ENCODE peak calls at places on chromosomes 4 and X, in four cellular contexts. One of them, this sample, is unnamed.

GRCh38 chr4:134934036-134934806 is 732.6 kb upstream of the PABPC4L start:
- DNase-seq in Peyer's patch: no peak
- DNase-seq in stomach: no peak
- DNase-seq in tibial nerve: no peak
- DNase-seq in this sample: no peak

GRCh38 chrX:12950851-12951589 is 23.9 kb upstream of the TMSB4X start:
- DNase-seq in tibial nerve: no peak
- DNase-seq in Peyer's patch: peak
- DNase-seq in stomach: peak
- DNase-seq in this sample: peak

GRCh38 chr4:88350786-88351185 is 27.9 kb upstream of the HERC6 start:
- DNase-seq in stomach: no peak
- DNase-seq in tibial nerve: no peak
- DNase-seq in Peyer's patch: no peak
- DNase-seq in this sample: no peak

GRCh38 chrX:101485212-101486064 is at the start of gene ARMCX4:
- DNase-seq in Peyer's patch: peak
- DNase-seq in tibial nerve: peak
- DNase-seq in stomach: peak
- DNase-seq in this sample: peak

GRCh38 chr4:76420901-76421581 is at the start of gene CCDC158:
- DNase-seq in Peyer's patch: no peak
- DNase-seq in tibial nerve: no peak
- DNase-seq in stomach: peak
- DNase-seq in this sample: no peak

GRCh38 chr4:8671712-8672290 is 79.2 kb downstream of the CPZ start:
- DNase-seq in stomach: no peak
- DNase-seq in tibial nerve: no peak
- DNase-seq in Peyer's patch: no peak
- DNase-seq in this sample: no peak

GRCh38 chr4:186622788-186623464 is 67.6 kb upstream of the MTNR1A start:
- DNase-seq in stomach: no peak
- DNase-seq in tibial nerve: no peak
- DNase-seq in Peyer's patch: no peak
- DNase-seq in this sample: no peak

GRCh38 chrX:65681810-65682209 is 14.4 kb downstream of the MSN start:
- DNase-seq in stomach: no peak
- DNase-seq in Peyer's patch: no peak
- DNase-seq in tibial nerve: no peak
- DNase-seq in this sample: no peak

GRCh38 chr4:8917868-8918783 is 46.5 kb upstream of the HMX1 start:
- DNase-seq in tibial nerve: peak
- DNase-seq in Peyer's patch: peak
- DNase-seq in stomach: peak
- DNase-seq in this sample: peak

GRCh38 chrX:109360301-109360700 is 121.6 kb downstream of the GUCY2F start:
- DNase-seq in Peyer's patch: no peak
- DNase-seq in stomach: no peak
- DNase-seq in tibial nerve: no peak
- DNase-seq in this sample: no peak

GRCh38 chr4:77465271-77465670 is 140.3 kb upstream of the CXCL13 start:
- DNase-seq in stomach: peak
- DNase-seq in Peyer's patch: no peak
- DNase-seq in tibial nerve: no peak
- DNase-seq in this sample: no peak

GRCh38 chrX:19462879-19463278 is 52.4 kb downstream of the MAP3K15 start:
- DNase-seq in tibial nerve: no peak
- DNase-seq in stomach: no peak
- DNase-seq in Peyer's patch: no peak
- DNase-seq in this sample: no peak

GRCh38 chr4:130056286-130056685 is 960.3 kb downstream of the C4orf33 start:
- DNase-seq in tibial nerve: no peak
- DNase-seq in Peyer's patch: no peak
- DNase-seq in stomach: no peak
- DNase-seq in this sample: no peak

GRCh38 chr4:149145803-149146202 is 669.8 kb downstream of the IQCM start:
- DNase-seq in Peyer's patch: no peak
- DNase-seq in stomach: no peak
- DNase-seq in tibial nerve: no peak
- DNase-seq in this sample: no peak

GRCh38 chrX:53056292-53056691 is 7.7 kb downstream of the GPR173 start:
- DNase-seq in Peyer's patch: no peak
- DNase-seq in stomach: no peak
- DNase-seq in tibial nerve: no peak
- DNase-seq in this sample: no peak

GRCh38 chr4:109703664-109704351 is 563 bp upstream of the CASP6 start:
- DNase-seq in Peyer's patch: no peak
- DNase-seq in stomach: no peak
- DNase-seq in tibial nerve: no peak
- DNase-seq in this sample: no peak

GRCh38 chrX:54288277-54288676 is 69.6 kb downstream of the WNK3 start:
- DNase-seq in Peyer's patch: no peak
- DNase-seq in tibial nerve: no peak
- DNase-seq in stomach: no peak
- DNase-seq in this sample: no peak

GRCh38 chrX:133325422-133325821 is 89.9 kb downstream of the GPC4 start:
- DNase-seq in tibial nerve: no peak
- DNase-seq in Peyer's patch: no peak
- DNase-seq in stomach: no peak
- DNase-seq in this sample: no peak

GRCh38 chrX:119071381-119071780 is 1.4 kb upstream of the CT47C1 start:
- DNase-seq in stomach: no peak
- DNase-seq in Peyer's patch: no peak
- DNase-seq in tibial nerve: no peak
- DNase-seq in this sample: no peak

GRCh38 chr4:187814737-187815465 is 180.7 kb upstream of the ZFP42 start:
- DNase-seq in stomach: no peak
- DNase-seq in tibial nerve: no peak
- DNase-seq in Peyer's patch: no peak
- DNase-seq in this sample: peak
- H3K4me3 ChIP-seq in stomach: no peak
- H3K4me3 ChIP-seq in tibial nerve: no peak
- H3K4me3 ChIP-seq in Peyer's patch: peak
- H3K4me3 ChIP-seq in this sample: no peak

DNA sequence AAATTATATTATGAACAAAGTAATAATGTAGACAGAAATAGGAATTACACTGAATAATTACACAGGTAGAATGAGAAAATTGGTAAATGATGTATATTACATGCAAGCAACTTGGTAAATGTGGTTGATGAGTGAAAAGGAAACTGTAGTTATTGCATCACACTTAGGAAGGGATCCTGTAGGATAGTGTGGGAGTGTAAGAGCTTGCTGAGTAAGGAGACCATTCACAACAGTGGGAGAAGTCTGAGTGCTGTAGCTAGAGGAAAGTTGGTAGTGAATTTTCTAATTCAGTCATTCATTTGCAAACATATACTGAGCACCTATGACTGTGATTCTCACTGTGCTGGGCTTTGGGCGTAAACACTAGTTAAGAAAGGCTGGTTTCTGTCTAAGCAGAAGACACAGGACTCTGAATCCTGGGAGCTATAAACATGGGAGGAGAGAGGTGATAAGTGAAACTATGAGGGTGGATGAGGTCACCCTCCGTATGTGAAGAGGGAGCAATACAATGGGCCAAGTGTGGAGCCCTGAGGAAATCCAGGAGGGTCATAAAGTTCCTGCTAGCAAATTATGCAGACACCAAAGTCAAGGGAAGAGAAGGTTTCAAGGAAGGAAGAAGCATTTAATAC is 14.2 kb upstream of the CPE start:
- DNase-seq in tibial nerve: no peak
- DNase-seq in Peyer's patch: no peak
- DNase-seq in stomach: no peak
- DNase-seq in this sample: no peak
- H3K4me3 ChIP-seq in tibial nerve: no peak
- H3K4me3 ChIP-seq in Peyer's patch: no peak
- H3K4me3 ChIP-seq in stomach: no peak
- H3K4me3 ChIP-seq in this sample: no peak

DNA sequence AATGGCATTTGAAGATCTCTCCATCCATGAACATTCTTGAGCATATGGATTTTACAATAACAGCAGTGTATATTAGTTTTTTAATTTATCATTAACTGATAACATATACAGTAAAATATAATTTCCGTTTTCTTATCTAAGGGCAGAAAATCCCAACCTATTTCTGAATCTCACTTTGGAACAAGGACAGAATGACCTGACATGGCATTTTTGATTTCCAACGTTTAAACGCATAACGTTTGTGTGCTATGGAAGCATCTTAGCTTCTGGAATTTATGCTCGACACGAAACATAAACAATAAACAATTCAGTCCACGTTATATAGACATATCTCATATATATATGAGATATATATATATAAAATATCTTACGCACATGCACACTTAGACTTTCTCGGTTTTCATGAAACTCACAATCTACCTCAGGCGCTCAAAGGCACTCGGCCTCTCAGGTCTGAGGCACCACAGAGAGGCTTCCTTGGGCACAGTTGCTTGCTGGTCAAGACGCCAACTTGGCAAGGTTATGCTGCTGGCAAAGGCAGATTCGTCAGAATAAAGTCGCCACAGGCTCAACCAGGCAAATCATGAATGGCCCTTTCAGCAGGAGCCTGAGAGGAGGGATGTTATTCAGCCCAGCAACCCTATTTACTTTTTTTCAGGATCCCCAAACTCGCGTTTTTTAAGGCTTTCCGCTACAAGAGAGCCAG is 1.0 kb upstream of the UGT8 start:
- DNase-seq in stomach: peak
- DNase-seq in tibial nerve: no peak
- DNase-seq in Peyer's patch: no peak
- DNase-seq in this sample: no peak
- H3K4me3 ChIP-seq in stomach: peak
- H3K4me3 ChIP-seq in tibial nerve: peak
- H3K4me3 ChIP-seq in Peyer's patch: peak
- H3K4me3 ChIP-seq in this sample: no peak

DNA sequence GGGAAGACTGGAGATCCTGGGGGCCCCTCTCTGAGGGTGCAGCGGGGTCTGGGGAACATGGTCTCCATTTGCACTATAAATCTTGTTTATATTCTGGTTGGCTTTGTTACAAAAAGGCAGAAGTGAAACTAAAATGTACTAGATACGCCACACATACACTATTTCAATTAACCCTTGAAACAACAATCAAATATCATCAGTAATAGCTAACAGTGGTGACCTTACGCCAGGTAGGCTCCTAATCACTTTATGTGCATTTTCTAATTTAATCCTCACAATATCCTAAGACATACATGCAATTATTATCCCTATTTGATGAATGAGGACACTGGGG is 35.1 kb downstream of the TBC1D9 start:
- DNase-seq in tibial nerve: no peak
- DNase-seq in stomach: no peak
- DNase-seq in Peyer's patch: no peak
- DNase-seq in this sample: no peak
- H3K4me3 ChIP-seq in tibial nerve: no peak
- H3K4me3 ChIP-seq in stomach: peak
- H3K4me3 ChIP-seq in Peyer's patch: peak
- H3K4me3 ChIP-seq in this sample: peak